ENCODE peak calls at places on chromosomes 12 and 14, in ten cellular contexts. C is endothelial cell, N is WTC11, W is glutamatergic neuron, H is PC-3, K is astrocyte of the cerebellum, V is heart left ventricle, M is mesothelial cell of epicardium, X is fibroblast of the aortic adventitia, P is mucosa of descending colon. U is an unnamed sample.

GRCh38 chr14:54589843-54590242 is 22.9 kb downstream of the SAMD4A start:
- DNase-seq in C (no peak), N (no peak), W (no peak), H (peak; percentile 68), K (no peak), V (no peak), M (no peak), X (no peak), P (no peak), U (no peak)

GRCh38 chr14:92409069-92409468 is 86.1 kb downstream of the SLC24A4 start:
- DNase-seq in C (no peak), N (no peak), W (no peak), H (peak; percentile 10), K (no peak), V (peak; percentile 10), M (no peak), X (peak; percentile 47), P (no peak), U (no peak)

GRCh38 chr14:79856357-79856756 is 354.9 kb downstream of the DIO2 start:
- DNase-seq in C (no peak), N (no peak), W (no peak), H (no peak), K (no peak), V (no peak), M (no peak), X (peak; percentile 25), P (no peak), U (no peak)

GRCh38 chr12:6382371-6382770 is 1.6 kb upstream of the LTBR start:
- DNase-seq in C (no peak), N (no peak), W (no peak), H (no peak), K (no peak), V (no peak), M (no peak), X (no peak), P (no peak), U (no peak)

GRCh38 chr12:4958697-4959375 is 49.1 kb downstream of the KCNA1 start:
- DNase-seq in C (no peak), N (no peak), W (no peak), H (no peak), K (peak; percentile 61), V (no peak), M (no peak), X (peak; percentile 20), P (no peak), U (no peak)

GRCh38 chr12:68482014-68482413 is 128.7 kb upstream of the RAP1B start:
- DNase-seq in C (no peak), N (no peak), W (no peak), H (no peak), K (no peak), V (no peak), M (no peak), X (no peak), P (no peak), U (no peak)

GRCh38 chr12:122951406-122951805 is 14.9 kb downstream of the ABCB9 start:
- DNase-seq in C (no peak), N (no peak), W (no peak), H (peak; percentile 84), K (no peak), V (no peak), M (no peak), X (no peak), P (peak; percentile 69), U (no peak)

GRCh38 chr14:86654558-86655184 is 1124.7 kb downstream of the FLRT2 start:
- DNase-seq in C (peak; percentile 75), N (peak; percentile 86), W (peak; percentile 87), H (peak; percentile 55), K (peak; percentile 6), V (peak; percentile 14), M (peak; percentile 56), X (peak; percentile 27), P (peak; percentile 80), U (no peak)

GRCh38 chr12:28759334-28759733 is 389.7 kb upstream of the FAR2 start:
- DNase-seq in C (no peak), N (peak; percentile 33), W (no peak), H (peak; percentile 100), K (no peak), V (no peak), M (no peak), X (peak; percentile 15), P (no peak), U (no peak)

GRCh38 chr12:91743727-91744126 is 401.9 kb downstream of the BTG1 start:
- DNase-seq in C (no peak), N (no peak), W (no peak), H (no peak), K (no peak), V (no peak), M (no peak), X (no peak), P (no peak), U (no peak)

GRCh38 chr12:89333564-89334252 is 18.6 kb downstream of the DUSP6 start:
- DNase-seq in C (no peak), N (no peak), W (no peak), H (no peak), K (no peak), V (peak; percentile 35), M (no peak), X (no peak), P (peak; percentile 58), U (no peak)

GRCh38 chr14:103055693-103056092 is 1.7 kb downstream of the CDC42BPB start:
- DNase-seq in C (no peak), N (no peak), W (no peak), H (no peak), K (no peak), V (no peak), M (no peak), X (peak; percentile 57), P (no peak), U (no peak)

GRCh38 chr12:29773076-29773475 is 10.7 kb downstream of the TMTC1 start:
- DNase-seq in C (no peak), N (no peak), W (no peak), H (no peak), K (no peak), V (no peak), M (no peak), X (peak; percentile 42), P (no peak), U (no peak)

DNA sequence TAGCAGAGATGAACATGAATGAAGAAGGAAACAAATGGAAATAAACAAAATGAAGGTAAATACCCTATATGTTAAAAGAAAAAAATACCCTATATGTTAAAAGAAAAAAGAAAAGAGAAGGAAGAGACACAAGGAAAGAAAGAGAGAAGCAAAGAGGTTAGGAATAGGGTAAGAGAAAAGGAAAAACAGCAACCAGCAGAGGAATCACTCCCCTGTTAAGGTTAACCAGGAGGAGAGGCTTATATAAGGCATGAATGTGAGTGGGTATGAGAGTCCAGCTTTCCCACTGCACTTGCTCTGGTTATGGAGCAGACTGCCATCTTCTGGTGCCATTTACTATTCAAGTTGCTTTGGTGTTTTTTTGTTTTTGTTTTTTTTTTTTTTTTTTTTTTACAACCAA is 3.1 kb downstream of the PPP1R3E start:
- DNase-seq in C (no peak), N (no peak), W (no peak), H (peak; percentile 36), K (no peak), V (no peak), M (no peak), X (peak; percentile 84), P (no peak), U (no peak)
- TF ChIP-seq CTCF in C (no peak), N (no peak), W (peak; percentile 4), H (peak; percentile 56), K (peak; percentile 25), V (no peak), M (no peak), X (peak; percentile 44), P (no peak), U (no peak)

GRCh38 chr12:66823857-66824570 is 145.1 kb upstream of the GRIP1 start:
- DNase-seq in C (no peak), N (no peak), W (no peak), H (peak; percentile 97), K (no peak), V (no peak), M (no peak), X (no peak), P (no peak), U (no peak)
- TF ChIP-seq CTCF in C (no peak), N (no peak), W (no peak), H (no peak), K (no peak), V (no peak), M (no peak), X (no peak), P (no peak), U (no peak)

GRCh38 chr12:132554857-132555630 is 55.3 kb downstream of the LRCOL1 start:
- DNase-seq in C (peak; percentile 61), N (peak; percentile 46), W (peak; percentile 62), H (no peak), K (no peak), V (no peak), M (no peak), X (no peak), P (peak; percentile 21), U (no peak)
- TF ChIP-seq CTCF in C (peak; percentile 62), N (peak; percentile 41), W (peak; percentile 72), H (peak; percentile 55), K (peak; percentile 9), V (no peak), M (no peak), X (no peak), P (no peak), U (no peak)

DNA sequence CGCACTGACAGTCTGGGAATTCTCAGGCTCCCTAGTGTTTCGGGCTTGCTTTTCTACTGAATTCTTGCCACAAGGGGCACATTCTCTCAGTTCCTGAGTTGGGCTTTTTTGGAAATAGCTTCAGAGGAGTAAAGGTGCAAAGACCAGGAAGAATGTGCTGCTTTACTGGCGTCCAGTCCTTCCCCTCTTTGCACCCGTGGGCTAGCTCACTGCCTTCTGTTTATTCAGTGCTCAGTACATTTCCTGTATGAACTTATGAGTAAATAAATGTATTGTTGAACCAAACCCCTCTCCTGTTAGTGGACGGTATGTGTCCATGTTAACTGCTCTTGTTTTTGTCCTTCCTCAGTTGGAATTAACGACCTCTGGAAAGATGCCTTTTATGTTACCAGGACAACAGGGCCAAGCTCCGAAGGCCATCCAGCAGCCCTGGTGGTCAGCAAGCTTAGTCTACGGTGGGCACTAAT is 24.0 kb downstream of the GSG1 start:
- DNase-seq in C (no peak), N (no peak), W (no peak), H (peak; percentile 30), K (no peak), V (no peak), M (no peak), X (no peak), P (no peak), U (no peak)
- TF ChIP-seq CTCF in C (peak; percentile 61), N (no peak), W (no peak), H (peak; percentile 25), K (no peak), V (no peak), M (no peak), X (no peak), P (no peak), U (peak; percentile 18)

U was measured in breast epithelium.